ENCODE peak calls at places on chromosomes 11 and 22, in ten cellular contexts. R, Z, O, B, C, P, X, S, V and T are unnamed samples.
A peak's percentile ranks its signal among the peaks of the same experiment; 100 is the strongest.

GRCh38 chr11:7630002-7630401 is 43.3 kb downstream of the CYB5R2 start:
- DNase-seq in R (no peak), Z (peak; percentile 54), O (no peak), B (no peak), C (no peak), P (peak; percentile 34), X (no peak), S (peak; percentile 55), V (no peak), T (peak; percentile 26)

GRCh38 chr11:129720156-129720555 is 95.5 kb upstream of the TMEM45B start:
- DNase-seq in R (no peak), Z (no peak), O (no peak), B (no peak), C (no peak), P (no peak), X (no peak), S (no peak), V (no peak), T (no peak)

GRCh38 chr11:95132956-95133355 is 43.3 kb downstream of the ENDOD1 start:
- DNase-seq in R (no peak), Z (no peak), O (no peak), B (no peak), C (no peak), P (peak; percentile 46), X (no peak), S (no peak), V (no peak), T (no peak)

GRCh38 chr11:69040581-69041260 is 8.0 kb upstream of the TPCN2 start:
- DNase-seq in R (no peak), Z (peak; percentile 61), O (peak; percentile 87), B (no peak), C (peak; percentile 62), P (no peak), X (peak; percentile 89), S (peak; percentile 90), V (no peak), T (peak; percentile 88)

GRCh38 chr11:108881136-108881535 is 216.3 kb downstream of the DDX10 start:
- DNase-seq in R (no peak), Z (no peak), O (no peak), B (no peak), C (no peak), P (peak; percentile 46), X (no peak), S (peak; percentile 22), V (no peak), T (no peak)

GRCh38 chr11:60951611-60951908 is 416 bp downstream of the SLC15A3 start:
- DNase-seq in R (no peak), Z (no peak), O (no peak), B (no peak), C (no peak), P (no peak), X (no peak), S (no peak), V (no peak), T (no peak)

GRCh38 chr22:31036671-31037550 is 44.2 kb upstream of the SMTN start:
- DNase-seq in R (no peak), Z (peak; percentile 49), O (peak; percentile 65), B (peak; percentile 52), C (no peak), P (peak; percentile 64), X (no peak), S (peak; percentile 76), V (no peak), T (peak; percentile 90)

GRCh38 chr22:47275479-47276218 is 513.2 kb downstream of the TBC1D22A start:
- DNase-seq in R (no peak), Z (peak; percentile 46), O (no peak), B (no peak), C (no peak), P (peak; percentile 78), X (no peak), S (peak; percentile 66), V (no peak), T (no peak)

GRCh38 chr11:33530824-33531223 is 169.8 kb downstream of the C11orf91 start:
- DNase-seq in R (no peak), Z (peak; percentile 43), O (peak; percentile 53), B (no peak), C (no peak), P (peak; percentile 38), X (peak; percentile 82), S (peak; percentile 72), V (no peak), T (peak; percentile 81)

GRCh38 chr11:69598147-69598546 is 42.8 kb upstream of the CCND1 start:
- DNase-seq in R (no peak), Z (peak; percentile 13), O (peak; percentile 9), B (no peak), C (no peak), P (peak; percentile 37), X (no peak), S (peak; percentile 25), V (no peak), T (peak; percentile 11)

GRCh38 chr11:68214173-68215086 is 1.3 kb upstream of the KMT5B start:
- DNase-seq in R (peak; percentile 44), Z (no peak), O (peak; percentile 12), B (no peak), C (no peak), P (no peak), X (no peak), S (no peak), V (no peak), T (no peak)

GRCh38 chr11:47399860-47400812 is 8.3 kb upstream of the SLC39A13 start:
- DNase-seq in R (no peak), Z (no peak), O (no peak), B (no peak), C (no peak), P (no peak), X (no peak), S (no peak), V (no peak), T (no peak)

GRCh38 chr11:126313826-126314225 is 10.0 kb downstream of the DCPS start:
- DNase-seq in R (no peak), Z (no peak), O (no peak), B (no peak), C (no peak), P (no peak), X (no peak), S (no peak), V (no peak), T (no peak)

GRCh38 chr11:67631853-67632174 is 2.1 kb upstream of the NUDT8 start:
- DNase-seq in R (no peak), Z (no peak), O (no peak), B (no peak), C (no peak), P (no peak), X (no peak), S (no peak), V (no peak), T (no peak)

GRCh38 chr11:125114518-125114917 is 3.1 kb upstream of the TMEM218 start:
- DNase-seq in R (no peak), Z (no peak), O (no peak), B (no peak), C (no peak), P (no peak), X (no peak), S (peak; percentile 20), V (no peak), T (peak; percentile 4)
- TF ChIP-seq CTCF in R (no peak), Z (peak; percentile 36), O (no peak), B (no peak), C (peak; percentile 5), P (peak; percentile 39), X (no peak), S (no peak), V (no peak), T (peak; percentile 24)

GRCh38 chr11:46242462-46242960 is 35.0 kb upstream of the CREB3L1 start:
- DNase-seq in R (no peak), Z (no peak), O (no peak), B (no peak), C (no peak), P (no peak), X (no peak), S (no peak), V (no peak), T (no peak)
- H3K4me3 ChIP-seq in R (no peak overlapping the region), Z (peak overlapping the region; percentile 52), O (peak overlapping the region; percentile 45), B (peak overlapping the region; percentile 50), C (peak overlapping the region; percentile 61), P (peak overlapping the region; percentile 80), X (peak overlapping the region; percentile 63), S (peak overlapping the region; percentile 39), V (no peak overlapping the region), T (peak overlapping the region; percentile 64)

GRCh38 chr11:85844439-85845051 is 10.6 kb upstream of the CCDC83 start:
- DNase-seq in R (no peak), Z (no peak), O (no peak), B (no peak), C (no peak), P (peak; percentile 95), X (peak; percentile 71), S (peak; percentile 79), V (no peak), T (peak; percentile 49)

GRCh38 chr11:85845052-85845631 is 10.0 kb upstream of the CCDC83 start:
- DNase-seq in R (no peak), Z (no peak), O (no peak), B (no peak), C (no peak), P (peak; percentile 62), X (no peak), S (peak; percentile 51), V (no peak), T (peak; percentile 23)

GRCh38 chr11:85847436-85847835 is 7.7 kb upstream of the CCDC83 start:
- DNase-seq in R (no peak), Z (no peak), O (no peak), B (no peak), C (no peak), P (no peak), X (no peak), S (no peak), V (no peak), T (no peak)

GRCh38 chr11:85848556-85848955 is 6.6 kb upstream of the CCDC83 start:
- DNase-seq in R (no peak), Z (no peak), O (no peak), B (no peak), C (no peak), P (peak; percentile 54), X (no peak), S (peak; percentile 38), V (no peak), T (no peak)

DNA sequence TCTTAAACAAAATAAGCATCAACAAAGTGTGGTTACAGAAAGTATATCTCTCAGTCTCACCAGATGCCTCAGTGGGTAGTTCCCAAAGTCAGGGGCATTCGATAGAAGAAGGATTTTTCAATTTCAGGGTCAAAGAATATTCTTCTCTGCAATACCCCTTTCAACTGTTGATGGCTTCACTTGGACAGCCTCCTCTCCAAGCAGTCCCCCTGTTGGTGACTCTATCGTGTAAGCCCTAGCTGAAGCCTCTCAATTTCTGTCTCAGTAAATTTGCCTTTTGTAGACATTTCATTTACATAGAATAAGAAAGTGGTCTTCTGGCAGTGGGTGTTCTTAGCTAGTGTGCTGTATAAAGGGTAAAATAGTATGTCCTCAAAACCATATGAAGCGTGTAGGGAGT is 11.3 kb upstream of the CCDC83 start:
- DNase-seq in R (no peak), Z (no peak), O (no peak), B (no peak), C (no peak), P (no peak), X (no peak), S (no peak), V (no peak), T (no peak)
- TF ChIP-seq CTCF in R (no peak), Z (peak; percentile 1), O (no peak), B (no peak), C (no peak), P (peak; percentile 28), X (no peak), S (no peak), V (no peak), T (no peak)

DNA sequence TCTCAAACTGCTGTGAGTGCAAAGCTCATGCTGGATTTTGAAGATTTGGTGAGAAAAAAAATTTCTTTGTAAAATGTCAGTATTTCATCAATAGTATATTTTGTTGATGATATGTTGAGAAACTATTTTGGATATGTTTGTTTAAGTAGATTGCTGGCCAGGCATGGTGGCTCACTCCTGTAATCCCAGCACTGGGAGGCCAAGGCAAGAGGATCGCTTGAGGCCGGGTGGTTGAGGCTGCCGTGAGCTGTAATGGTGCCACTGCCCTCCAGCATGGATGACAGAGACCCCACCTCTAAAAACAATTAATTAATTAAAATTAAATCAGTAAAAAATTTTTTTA is 6.9 kb upstream of the IFITM3 start:
- DNase-seq in R (no peak), Z (no peak), O (no peak), B (no peak), C (no peak), P (no peak), X (no peak), S (no peak), V (no peak), T (no peak)
- H3K4me3 ChIP-seq in R (no peak overlapping the region), Z (no peak overlapping the region), O (no peak overlapping the region), B (no peak overlapping the region), C (no peak overlapping the region), P (no peak overlapping the region), X (no peak overlapping the region), S (no peak overlapping the region), V (no peak overlapping the region), T (no peak overlapping the region)